ENCODE peak calls at places on chromosomes 13 and 19, in five cellular contexts. W, C, U, H and F are unnamed samples. For H3K9me3, the result is how much of the 10 kb centered on the place peaks cover.

GRCh38 chr13:51105046-51105445 is 6.0 kb downstream of the C13orf42 start:
- ATAC-seq in W (no peak), H (no peak), C (no peak), U (no peak), F (no peak)

GRCh38 chr13:45705145-45705695 is 3.1 kb downstream of the CBY2 start:
- ATAC-seq in C (no peak), U (no peak), W (no peak), H (no peak), F (no peak)

GRCh38 chr13:68023838-68024581 is 793.9 kb upstream of the PCDH9 start:
- ATAC-seq in C (no peak), H (no peak), W (no peak), U (no peak), F (no peak)

GRCh38 chr13:73141292-73141771 is 82.5 kb downstream of the KLF5 start:
- ATAC-seq in H (no peak), U (no peak), C (no peak), W (peak), F (no peak)

GRCh38 chr19:14061751-14062557 is at the start of gene PALM3:
- ATAC-seq in C (peak), H (no peak), U (no peak), W (peak), F (no peak)

GRCh38 chr13:51675385-51675784 is 91.1 kb downstream of the WDFY2 start:
- ATAC-seq in H (no peak), U (no peak), C (no peak), W (no peak), F (no peak)

GRCh38 chr19:21910318-21910717 is 74.3 kb upstream of the ZNF43 start:
- ATAC-seq in C (no peak), H (no peak), U (no peak), W (no peak), F (no peak)

GRCh38 chr13:73715114-73715909 is 418.9 kb downstream of the KLF12 start:
- ATAC-seq in U (no peak), C (peak), W (no peak), H (peak), F (no peak)

GRCh38 chr13:84609716-84610115 is 727.4 kb upstream of the SLITRK1 start:
- ATAC-seq in H (no peak), U (no peak), W (no peak), C (no peak), F (no peak)

GRCh38 chr19:2270157-2270571 is 11.8 kb downstream of the PEAK3 start:
- ATAC-seq in W (no peak), C (peak), H (no peak), U (peak), F (no peak)

GRCh38 chr19:41744850-41745249 is 10.5 kb upstream of the CEACAM6 start:
- ATAC-seq in U (no peak), C (no peak), H (no peak), W (no peak), F (no peak)

GRCh38 chr19:31408460-31409124 is 59.4 kb upstream of the TSHZ3 start:
- ATAC-seq in C (peak), W (no peak), H (no peak), U (no peak), F (peak)

DNA sequence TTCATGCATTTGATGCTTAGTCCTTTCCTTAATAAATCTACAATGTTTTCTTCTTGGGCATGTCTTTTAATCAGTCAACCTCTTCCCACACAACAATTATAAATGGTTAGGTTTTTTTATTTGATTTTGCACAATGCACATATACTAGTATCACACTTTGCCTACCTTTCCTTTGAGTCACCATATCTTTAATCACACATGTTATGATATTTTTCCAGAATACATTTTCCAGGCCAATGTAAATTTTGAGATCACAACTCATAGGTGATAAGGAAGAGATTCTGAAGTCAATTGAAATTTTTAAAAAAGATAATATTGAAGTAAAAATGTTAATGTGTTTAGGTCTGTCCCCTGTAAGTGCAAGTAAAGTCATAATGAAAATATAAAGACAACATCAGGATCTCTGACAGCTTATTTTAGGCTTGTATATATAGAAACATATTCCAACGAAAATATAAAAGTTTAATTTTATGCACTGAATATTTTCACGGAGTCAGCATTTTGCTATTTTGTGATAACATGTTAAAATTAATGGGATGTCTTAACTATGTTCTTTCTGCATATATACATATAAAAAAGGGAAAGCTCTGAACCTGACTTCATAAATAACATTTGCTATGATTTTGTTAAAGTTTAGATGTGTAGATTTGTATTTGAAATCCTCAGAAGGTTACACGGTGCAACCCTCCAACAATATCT is 352.0 kb downstream of the DACH1 start:
- ATAC-seq in H (no peak), U (no peak), C (no peak), W (no peak), F (no peak)
- H3K9me3 ChIP-seq in H (under half), U (under half), C (under half), W (under half), F (under half)

GRCh38 chr19:30391052-30391451 is 18.9 kb downstream of the ZNF536 start:
- ATAC-seq in C (no peak), U (no peak), W (no peak), H (no peak), F (no peak)
- TF ChIP-seq EP300 in C (no peak), U (no peak), W (no peak), H (no peak), F (no peak)

GRCh38 chr19:8567522-8568172 is 9.6 kb downstream of the MYO1F start:
- ATAC-seq in W (no peak), U (no peak), H (no peak), C (peak), F (peak)

GRCh38 chr19:8566855-8567254 is 10.4 kb downstream of the MYO1F start:
- ATAC-seq in U (no peak), C (no peak), W (no peak), H (no peak), F (no peak)

GRCh38 chr19:8569066-8569761 is 8.0 kb downstream of the MYO1F start:
- ATAC-seq in U (peak), W (no peak), C (peak), H (peak), F (peak)

GRCh38 chr19:8573316-8573715 is 3.9 kb downstream of the MYO1F start:
- ATAC-seq in H (no peak), U (no peak), C (no peak), W (no peak), F (no peak)

GRCh38 chr19:8571006-8571411 is 6.2 kb downstream of the MYO1F start:
- ATAC-seq in C (peak), U (peak), W (no peak), H (peak), F (no peak)
- TF ChIP-seq POLR2AphosphoS5 in C (peak), U (no peak), W (no peak), H (no peak), F (no peak)

DNA sequence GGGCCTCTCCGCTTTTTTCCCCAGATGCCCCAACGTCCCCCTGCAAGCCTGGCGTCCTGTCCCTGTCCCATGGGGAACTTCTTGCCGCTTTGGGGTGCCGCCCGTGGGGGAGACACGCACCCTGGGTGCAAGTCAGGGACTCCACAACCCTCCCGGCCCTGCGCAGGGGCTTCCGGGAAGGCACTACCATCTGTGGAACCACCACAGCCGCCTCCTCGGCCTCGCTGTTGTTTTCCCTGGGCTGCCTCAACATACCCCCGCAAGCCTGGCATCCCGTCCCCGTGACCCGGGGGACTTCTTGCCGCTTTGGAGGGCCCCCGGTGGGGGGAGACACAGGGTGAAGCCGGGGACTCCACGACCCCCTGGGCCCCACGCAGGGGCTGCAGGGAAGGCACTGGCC is 238.4 kb downstream of the TUBA3C start:
- ATAC-seq in H (no peak), W (no peak), C (no peak), U (peak), F (no peak)
- H3K9me3 ChIP-seq in H (under half), W (under half), C (under half), U (under half), F (under half)

GRCh38 chr19:17829855-17830566 is 8.7 kb upstream of the INSL3 start:
- ATAC-seq in C (no peak), W (no peak), H (no peak), U (peak), F (peak)
- TF ChIP-seq EP300 in C (no peak), W (no peak), H (no peak), U (no peak), F (no peak)